ENCODE peak calls at places on chromosome 1, in four cellular contexts. W, Y, J and Z are unnamed samples.

GRCh38 chr1:40622936-40623629 is 42.4 kb downstream of the RIMS3 start:
- DNase-seq in Y (no peak), J (no peak), W (no peak), Z (no peak)

GRCh38 chr1:145751491-145752021 is 32.3 kb downstream of the CD160 start:
- DNase-seq in W (no peak), J (no peak), Y (no peak), Z (no peak)

GRCh38 chr1:26524181-26524580 is 5.4 kb upstream of the RPS6KA1 start:
- DNase-seq in Y (no peak), W (no peak), J (no peak), Z (no peak)

GRCh38 chr1:87399701-87400100 is 71.0 kb downstream of the LMO4 start:
- DNase-seq in J (no peak), Y (no peak), W (no peak), Z (no peak)

GRCh38 chr1:226766565-226766964 is 27.5 kb upstream of the ITPKB start:
- DNase-seq in J (no peak), Y (no peak), W (no peak), Z (no peak)

GRCh38 chr1:193367863-193368262 is 181.4 kb upstream of the B3GALT2 start:
- DNase-seq in J (no peak), W (no peak), Y (no peak), Z (no peak)

GRCh38 chr1:34013958-34014737 is 150.3 kb downstream of the HMGB4 start:
- DNase-seq in W (peak; percentile 9), J (no peak), Y (peak; percentile 43), Z (peak; percentile 4)

GRCh38 chr1:243723458-243724043 is 126.5 kb downstream of the AKT3 start:
- DNase-seq in W (no peak), J (no peak), Y (no peak), Z (no peak)

GRCh38 chr1:232630047-232630893 is at the start of gene SIPA1L2:
- DNase-seq in Y (peak; percentile 9), W (peak; percentile 77), J (peak; percentile 52), Z (peak; percentile 97)

GRCh38 chr1:201634261-201634660 is 95.3 kb downstream of the NAV1 start:
- DNase-seq in J (no peak), Y (no peak), W (no peak), Z (no peak)

GRCh38 chr1:116373451-116374339 is 651 bp downstream of the ATP1A1 start:
- DNase-seq in W (no peak), Y (peak; percentile 55), J (no peak), Z (no peak)

GRCh38 chr1:28359592-28360239 is 9.8 kb upstream of the PHACTR4 start:
- DNase-seq in Y (peak; percentile 65), J (peak; percentile 52), W (no peak), Z (peak; percentile 64)

GRCh38 chr1:231702804-231703203 is 76.2 kb downstream of the DISC1 start:
- DNase-seq in J (no peak), Y (no peak), W (no peak), Z (no peak)

GRCh38 chr1:207321045-207321789 is at the start of gene CD55:
- DNase-seq in Y (peak; percentile 97), W (peak; percentile 96), J (peak; percentile 91), Z (peak; percentile 99)
- TF ChIP-seq EP300 in Y (peak; percentile 66), W (no peak), J (no peak), Z (no peak)

GRCh38 chr1:105608713-105609112 is 1447.8 kb upstream of the PRMT6 start:
- DNase-seq in Y (no peak), W (no peak), J (peak; percentile 4), Z (peak; percentile 0)
- TF ChIP-seq JUN in Y (no peak), W (no peak), J (no peak), Z (no peak)

GRCh38 chr1:167791281-167792209 is 69.8 kb downstream of the MPZL1 start:
- DNase-seq in J (no peak), W (no peak), Y (no peak), Z (no peak)
- TF ChIP-seq EP300 in J (no peak), W (no peak), Y (no peak), Z (no peak)

GRCh38 chr1:46524843-46525242 is 26.6 kb downstream of the KNCN start:
- DNase-seq in Y (no peak), W (no peak), J (no peak), Z (no peak)

GRCh38 chr1:46527474-46528296 is 23.8 kb downstream of the KNCN start:
- DNase-seq in J (peak; percentile 45), Y (peak; percentile 91), W (peak; percentile 47), Z (peak; percentile 69)

GRCh38 chr1:46526689-46527291 is 24.7 kb downstream of the KNCN start:
- DNase-seq in J (peak; percentile 77), Y (no peak), W (no peak), Z (no peak)

GRCh38 chr1:46525253-46525983 is 26.0 kb downstream of the KNCN start:
- DNase-seq in J (no peak), Y (no peak), W (no peak), Z (no peak)

DNA sequence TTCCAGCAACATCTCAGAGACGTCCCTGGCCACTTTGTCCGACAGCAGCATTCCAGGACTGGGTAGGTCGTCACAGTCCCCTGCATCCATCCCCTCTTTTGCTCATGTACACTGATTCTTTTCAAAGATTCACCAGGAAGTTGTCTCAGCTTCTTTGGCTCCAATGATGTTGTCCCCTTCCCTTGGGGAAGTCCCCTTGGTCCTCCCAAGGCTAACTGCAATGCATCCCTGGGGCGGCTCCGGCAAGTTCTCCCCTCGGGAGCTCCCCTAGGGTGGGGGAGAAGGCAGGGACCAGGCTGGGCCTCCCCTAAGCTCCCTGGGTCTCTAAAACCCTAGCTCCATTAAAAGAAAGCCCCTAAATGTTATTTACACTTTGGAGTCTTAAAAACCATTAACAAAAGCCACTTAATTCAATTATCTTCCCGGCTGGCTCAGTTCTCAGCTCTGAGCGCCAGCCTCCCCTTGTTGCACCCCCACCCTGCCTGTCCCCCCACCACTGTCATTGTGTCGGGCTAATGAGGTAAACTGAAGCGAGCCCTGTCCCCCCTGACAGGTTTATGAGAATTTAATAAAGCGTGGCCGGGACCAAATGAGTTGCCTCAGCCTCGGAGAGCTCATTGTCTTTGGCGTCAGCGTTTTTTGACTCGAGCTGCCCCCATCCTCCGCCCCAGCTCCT is 25.3 kb downstream of the KNCN start:
- DNase-seq in J (no peak), Y (no peak), W (no peak), Z (no peak)
- TF ChIP-seq JUN in J (no peak), Y (no peak), W (no peak), Z (no peak)

GRCh38 chr1:205826975-205827374 is 14.0 kb upstream of the SLC41A1 start:
- DNase-seq in J (no peak), Y (no peak), W (no peak), Z (no peak)
- TF ChIP-seq EP300 in J (no peak), Y (no peak), W (no peak), Z (no peak)

GRCh38 chr1:166999500-166999899 is 10.4 kb downstream of the MAEL start:
- DNase-seq in J (no peak), Y (no peak), W (no peak), Z (no peak)
- TF ChIP-seq JUN in J (no peak), Y (no peak), W (no peak), Z (no peak)

GRCh38 chr1:6601865-6602668 is 602 bp downstream of the KLHL21 start:
- DNase-seq in Y (no peak), J (no peak), W (no peak), Z (no peak)

GRCh38 chr1:6603424-6603850 is 768 bp upstream of the KLHL21 start:
- DNase-seq in J (peak; percentile 54), W (no peak), Y (peak; percentile 63), Z (no peak)

GRCh38 chr1:6602669-6603423 is at the start of gene KLHL21:
- DNase-seq in W (no peak), J (peak; percentile 86), Y (peak; percentile 98), Z (peak; percentile 66)

GRCh38 chr1:6601049-6601864 is 1.4 kb downstream of the KLHL21 start:
- DNase-seq in Y (peak; percentile 88), W (no peak), J (peak; percentile 89), Z (peak; percentile 77)

DNA sequence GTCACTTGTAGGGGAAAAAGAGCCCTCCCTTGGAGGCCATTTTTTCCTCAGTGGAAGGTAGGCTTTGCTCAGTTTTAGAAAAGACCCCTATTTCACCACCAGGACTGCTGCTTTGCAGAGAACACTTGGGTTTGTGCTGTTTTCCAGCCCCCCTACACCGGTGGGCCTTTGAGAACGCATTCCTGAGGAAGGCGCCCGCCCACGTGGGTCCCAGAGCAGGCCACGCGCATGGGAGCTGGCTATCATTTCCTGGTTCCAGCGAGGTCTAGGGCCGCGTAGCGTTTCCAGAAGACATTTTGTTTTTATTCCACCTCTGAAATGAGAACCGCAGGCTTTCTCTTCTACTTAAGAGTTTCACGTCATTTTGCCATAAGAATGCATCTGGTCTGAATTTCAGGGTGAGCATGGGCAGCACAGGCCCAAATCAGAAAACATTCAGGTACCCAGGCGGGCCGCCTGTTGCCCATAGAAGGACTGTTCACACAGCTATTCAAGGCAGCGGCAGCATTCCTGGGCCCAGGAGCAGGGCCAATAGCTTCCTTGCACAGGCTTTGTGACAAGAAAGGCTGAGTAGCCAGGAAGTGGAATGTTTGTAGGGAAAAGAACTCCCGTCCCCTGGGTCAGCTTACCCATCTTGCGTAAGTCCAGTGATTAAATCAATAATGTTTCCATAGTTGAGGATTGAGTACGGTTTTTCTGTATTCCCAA is 1.3 kb upstream of the KLHL21 start:
- DNase-seq in Y (peak; percentile 72), J (peak; percentile 97), W (peak; percentile 78), Z (no peak)
- TF ChIP-seq EP300 in Y (peak; percentile 30), J (peak; percentile 29), W (no peak), Z (no peak)

DNA sequence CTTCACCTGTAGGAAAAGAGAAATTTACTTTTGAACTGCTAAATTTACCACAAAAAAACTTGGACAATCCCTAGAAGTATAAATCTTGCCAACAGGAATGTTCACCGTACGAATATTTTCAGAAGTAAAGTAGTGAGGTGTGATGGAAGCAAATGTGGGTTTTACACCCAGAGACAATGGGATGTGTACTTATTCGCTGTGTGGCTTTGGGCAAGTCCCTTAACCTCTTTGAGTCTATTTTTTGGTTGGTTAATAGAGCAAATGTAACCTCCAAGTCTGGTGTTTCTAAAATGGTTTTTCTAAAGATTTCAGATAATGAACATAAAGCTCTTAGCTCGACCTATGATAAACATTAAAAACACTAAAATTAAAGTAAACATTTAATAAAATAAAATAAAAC is 51.2 kb downstream of the TPR start:
- DNase-seq in J (no peak), Y (no peak), W (no peak), Z (no peak)
- TF ChIP-seq JUN in J (no peak), Y (no peak), W (no peak), Z (no peak)

GRCh38 chr1:46221749-46222148 is 18.6 kb downstream of the LURAP1 start:
- DNase-seq in J (peak; percentile 24), Y (no peak), W (no peak), Z (no peak)
- TF ChIP-seq EP300 in J (no peak), Y (no peak), W (no peak), Z (no peak)

DNA sequence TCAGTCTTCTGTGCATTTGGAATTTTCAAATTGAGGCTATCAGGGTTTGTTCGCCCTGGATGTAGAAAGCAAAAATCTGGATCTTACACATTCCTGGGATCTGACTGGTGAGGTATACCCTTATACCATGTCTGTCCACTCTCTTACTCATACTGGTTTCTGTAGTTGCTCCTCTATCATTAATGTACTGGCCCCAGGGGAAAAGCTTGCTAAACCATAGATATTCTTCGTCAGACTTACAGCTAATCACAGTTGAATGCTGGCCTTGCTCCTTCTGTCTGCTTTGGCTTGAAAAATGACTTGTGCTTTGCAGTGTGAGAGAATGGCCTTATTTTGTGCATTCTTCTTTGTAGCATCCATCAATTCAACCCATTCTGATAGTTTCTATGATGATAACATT is 30.5 kb downstream of the TBCE start:
- DNase-seq in W (no peak), Y (no peak), J (no peak), Z (no peak)
- TF ChIP-seq JUN in W (no peak), Y (no peak), J (no peak), Z (no peak)